ENCODE peak calls at places on chromosome 4, in six cellular contexts. T is NCI-H345; H is activated naive CD8-positive, alpha-beta T cell treated with anti-CD3 and anti-CD28 coated beads, Interleukin-2, amount 50 U/mL, for 24 hours; W is NAMALWA; V is transverse colon; P is activated T-helper 9 cell treated with anti-CD3 and anti-CD28 coated beads, Interleukin-2, amount 50 U/mL, for 16 hours. I is an unnamed sample.

GRCh38 chr4:122922877-122923511 is 597 bp upstream of the NUDT6 start:
- DNase-seq in T (peak), W (peak), V (peak), P (peak), H (peak), I (peak)

GRCh38 chr4:75555294-75556164 is at the start of gene ODAPH:
- DNase-seq in H (peak), W (peak), T (no peak), V (peak), P (peak), I (peak)

GRCh38 chr4:184950926-184951325 is 67.4 kb upstream of the HELT start:
- DNase-seq in P (no peak), V (no peak), W (no peak), H (no peak), T (no peak), I (no peak)

GRCh38 chr4:26238782-26239647 is 81.8 kb upstream of the RBPJ start:
- DNase-seq in H (no peak), W (no peak), P (no peak), V (no peak), T (peak), I (peak)

GRCh38 chr4:4663028-4663427 is 121.2 kb upstream of the STX18 start:
- DNase-seq in W (no peak), H (no peak), V (no peak), P (no peak), T (no peak), I (no peak)

GRCh38 chr4:184444215-184444952 is 30.0 kb downstream of the IRF2 start:
- DNase-seq in W (no peak), H (no peak), P (no peak), V (no peak), T (no peak), I (no peak)

GRCh38 chr4:156971623-156972369 is at the start of gene PDGFC:
- DNase-seq in T (peak), V (peak), H (peak), W (no peak), P (no peak), I (peak)

GRCh38 chr4:183823394-183823793 is 81.7 kb upstream of the STOX2 start:
- DNase-seq in W (no peak), V (peak), T (no peak), P (no peak), H (no peak), I (no peak)

GRCh38 chr4:47490550-47490949 is 5.5 kb downstream of the ATP10D start:
- DNase-seq in V (no peak), T (no peak), H (no peak), W (peak), P (no peak), I (no peak)

GRCh38 chr4:183906736-183907651 is 1.9 kb downstream of the STOX2 start:
- DNase-seq in T (peak), P (no peak), V (no peak), W (no peak), H (no peak), I (no peak)

GRCh38 chr4:82790060-82790660 is 8.4 kb downstream of the SCD5 start:
- DNase-seq in V (no peak), P (no peak), W (no peak), H (no peak), T (no peak), I (no peak)

GRCh38 chr4:24488399-24489164 is 95.8 kb downstream of the DHX15 start:
- DNase-seq in W (peak), H (peak), V (peak), P (peak), T (peak), I (peak)

GRCh38 chr4:3582091-3582475 is 49.9 kb upstream of the LRPAP1 start:
- DNase-seq in P (no peak), V (no peak), T (no peak), H (no peak), W (no peak), I (no peak)

GRCh38 chr4:56311299-56311975 is 75.9 kb downstream of the AASDH start:
- DNase-seq in T (no peak), V (no peak), P (no peak), W (no peak), H (no peak), I (no peak)

GRCh38 chr4:47071863-47072441 is 40.6 kb downstream of the GABRB1 start:
- DNase-seq in V (no peak), T (no peak), H (no peak), W (no peak), P (no peak), I (no peak)

GRCh38 chr4:30754021-30754420 is 33.9 kb downstream of the PCDH7 start:
- DNase-seq in T (no peak), H (no peak), W (no peak), P (no peak), V (no peak), I (no peak)

GRCh38 chr4:154332681-154333421 is 158.7 kb downstream of the DCHS2 start:
- DNase-seq in H (peak), T (no peak), P (peak), W (no peak), V (peak), I (no peak)

GRCh38 chr4:43238556-43238955 is 346.0 kb downstream of the GRXCR1 start:
- DNase-seq in T (no peak), V (no peak), W (no peak), P (no peak), H (no peak), I (no peak)

GRCh38 chr4:149999485-150000074 is 78.7 kb upstream of the DCLK2 start:
- DNase-seq in T (peak), V (no peak), W (peak), P (no peak), H (no peak), I (peak)

I was measured in NCI-H146.